ENCODE peak calls at places on chromosome 22, in six cellular contexts. One of them, this sample, is unnamed.
A peak's percentile ranks its signal among the peaks of the same experiment; 100 is the strongest.

GRCh38 chr22:40436460-40437431 is 66.4 kb downstream of the SGSM3 start:
- ATAC-seq in heart right ventricle: peak; percentile 72
- ATAC-seq in CD8-positive, alpha-beta T cell: peak; percentile 78
- ATAC-seq in upper lobe of left lung: peak; percentile 66
- ATAC-seq in foreskin keratinocyte: no peak
- ATAC-seq in A549: peak; percentile 79
- ATAC-seq in this sample: peak; percentile 59

GRCh38 chr22:17831527-17832251 is 57.4 kb upstream of the BID start:
- ATAC-seq in heart right ventricle: no peak
- ATAC-seq in foreskin keratinocyte: no peak
- ATAC-seq in upper lobe of left lung: peak; percentile 45
- ATAC-seq in CD8-positive, alpha-beta T cell: no peak
- ATAC-seq in A549: no peak
- ATAC-seq in this sample: peak; percentile 31

GRCh38 chr22:33875316-33875715 is 45.0 kb downstream of the LARGE1 start:
- ATAC-seq in upper lobe of left lung: no peak
- ATAC-seq in foreskin keratinocyte: no peak
- ATAC-seq in heart right ventricle: peak; percentile 25
- ATAC-seq in A549: no peak
- ATAC-seq in CD8-positive, alpha-beta T cell: no peak
- ATAC-seq in this sample: no peak

GRCh38 chr22:19936513-19936912 is 5.1 kb upstream of the COMT start:
- ATAC-seq in CD8-positive, alpha-beta T cell: no peak
- ATAC-seq in A549: no peak
- ATAC-seq in heart right ventricle: no peak
- ATAC-seq in foreskin keratinocyte: no peak
- ATAC-seq in upper lobe of left lung: no peak
- ATAC-seq in this sample: no peak

GRCh38 chr22:22772396-22772795 is 115.2 kb upstream of the IGLL5 start:
- ATAC-seq in A549: no peak
- ATAC-seq in upper lobe of left lung: no peak
- ATAC-seq in heart right ventricle: no peak
- ATAC-seq in CD8-positive, alpha-beta T cell: no peak
- ATAC-seq in foreskin keratinocyte: no peak
- ATAC-seq in this sample: no peak

GRCh38 chr22:20027966-20028854 is 7.3 kb downstream of the TANGO2 start:
- ATAC-seq in A549: peak; percentile 46
- ATAC-seq in foreskin keratinocyte: no peak
- ATAC-seq in heart right ventricle: no peak
- ATAC-seq in CD8-positive, alpha-beta T cell: no peak
- ATAC-seq in upper lobe of left lung: no peak
- ATAC-seq in this sample: no peak

GRCh38 chr22:17199131-17199731 is 20.0 kb downstream of the ADA2 start:
- ATAC-seq in heart right ventricle: peak; percentile 81
- ATAC-seq in upper lobe of left lung: peak; percentile 73
- ATAC-seq in CD8-positive, alpha-beta T cell: no peak
- ATAC-seq in foreskin keratinocyte: no peak
- ATAC-seq in A549: no peak
- ATAC-seq in this sample: peak; percentile 19

GRCh38 chr22:38881464-38881871 is 9.5 kb upstream of the CBX6 start:
- ATAC-seq in heart right ventricle: peak; percentile 66
- ATAC-seq in foreskin keratinocyte: no peak
- ATAC-seq in A549: no peak
- ATAC-seq in CD8-positive, alpha-beta T cell: no peak
- ATAC-seq in upper lobe of left lung: peak; percentile 65
- ATAC-seq in this sample: peak; percentile 93

GRCh38 chr22:20191000-20191515 is 40.2 kb upstream of the CCDC188 start:
- ATAC-seq in upper lobe of left lung: no peak
- ATAC-seq in foreskin keratinocyte: no peak
- ATAC-seq in heart right ventricle: no peak
- ATAC-seq in CD8-positive, alpha-beta T cell: no peak
- ATAC-seq in A549: no peak
- ATAC-seq in this sample: no peak

GRCh38 chr22:31935961-31936635 is 8.2 kb upstream of the YWHAH start:
- ATAC-seq in A549: no peak
- ATAC-seq in foreskin keratinocyte: no peak
- ATAC-seq in CD8-positive, alpha-beta T cell: no peak
- ATAC-seq in heart right ventricle: no peak
- ATAC-seq in upper lobe of left lung: no peak
- ATAC-seq in this sample: no peak

GRCh38 chr22:49541451-49542230 is 286.0 kb downstream of the BRD1 start:
- ATAC-seq in A549: no peak
- ATAC-seq in foreskin keratinocyte: no peak
- ATAC-seq in upper lobe of left lung: no peak
- ATAC-seq in CD8-positive, alpha-beta T cell: no peak
- ATAC-seq in heart right ventricle: no peak
- ATAC-seq in this sample: no peak

GRCh38 chr22:32237905-32238304 is 17.2 kb downstream of the SLC5A4 start:
- ATAC-seq in foreskin keratinocyte: no peak
- ATAC-seq in heart right ventricle: no peak
- ATAC-seq in upper lobe of left lung: no peak
- ATAC-seq in A549: no peak
- ATAC-seq in CD8-positive, alpha-beta T cell: no peak
- ATAC-seq in this sample: no peak

GRCh38 chr22:37887610-37888378 is 18.3 kb upstream of the MICALL1 start:
- ATAC-seq in CD8-positive, alpha-beta T cell: no peak
- ATAC-seq in foreskin keratinocyte: no peak
- ATAC-seq in A549: peak; percentile 71
- ATAC-seq in upper lobe of left lung: peak; percentile 90
- ATAC-seq in heart right ventricle: peak; percentile 76
- ATAC-seq in this sample: peak; percentile 93

GRCh38 chr22:50696799-50697561 is 24.4 kb downstream of the SHANK3 start:
- ATAC-seq in CD8-positive, alpha-beta T cell: no peak
- ATAC-seq in A549: peak; percentile 78
- ATAC-seq in upper lobe of left lung: peak; percentile 78
- ATAC-seq in heart right ventricle: no peak
- ATAC-seq in foreskin keratinocyte: peak; percentile 27
- ATAC-seq in this sample: peak; percentile 64

GRCh38 chr22:20904008-20904979 is 12.9 kb upstream of the CRKL start:
- ATAC-seq in foreskin keratinocyte: peak; percentile 93
- ATAC-seq in A549: peak; percentile 99
- ATAC-seq in upper lobe of left lung: peak; percentile 94
- ATAC-seq in CD8-positive, alpha-beta T cell: no peak
- ATAC-seq in heart right ventricle: no peak
- ATAC-seq in this sample: peak; percentile 90

GRCh38 chr22:17990167-17990566 is 34.2 kb downstream of the MICAL3 start:
- ATAC-seq in heart right ventricle: no peak
- ATAC-seq in A549: no peak
- ATAC-seq in CD8-positive, alpha-beta T cell: no peak
- ATAC-seq in foreskin keratinocyte: peak; percentile 53
- ATAC-seq in upper lobe of left lung: no peak
- ATAC-seq in this sample: no peak

GRCh38 chr22:26406118-26406517 is 22.9 kb upstream of the ASPHD2 start:
- ATAC-seq in A549: no peak
- ATAC-seq in heart right ventricle: no peak
- ATAC-seq in CD8-positive, alpha-beta T cell: no peak
- ATAC-seq in foreskin keratinocyte: no peak
- ATAC-seq in upper lobe of left lung: no peak
- ATAC-seq in this sample: no peak

GRCh38 chr22:40238425-40239344 is 61.0 kb downstream of the TNRC6B start:
- ATAC-seq in upper lobe of left lung: peak; percentile 74
- ATAC-seq in foreskin keratinocyte: peak; percentile 82
- ATAC-seq in heart right ventricle: peak; percentile 73
- ATAC-seq in CD8-positive, alpha-beta T cell: no peak
- ATAC-seq in A549: peak; percentile 94
- ATAC-seq in this sample: peak; percentile 61

GRCh38 chr22:41482319-41482935 is 13.5 kb downstream of the ACO2 start:
- ATAC-seq in upper lobe of left lung: no peak
- ATAC-seq in foreskin keratinocyte: no peak
- ATAC-seq in CD8-positive, alpha-beta T cell: no peak
- ATAC-seq in heart right ventricle: no peak
- ATAC-seq in A549: no peak
- ATAC-seq in this sample: no peak

GRCh38 chr22:41479671-41480396 is 10.9 kb downstream of the ACO2 start:
- ATAC-seq in upper lobe of left lung: no peak
- ATAC-seq in CD8-positive, alpha-beta T cell: no peak
- ATAC-seq in A549: peak; percentile 13
- ATAC-seq in heart right ventricle: peak; percentile 32
- ATAC-seq in foreskin keratinocyte: no peak
- ATAC-seq in this sample: peak; percentile 76

GRCh38 chr22:41481131-41481830 is 12.4 kb downstream of the ACO2 start:
- ATAC-seq in upper lobe of left lung: peak; percentile 23
- ATAC-seq in heart right ventricle: peak; percentile 66
- ATAC-seq in foreskin keratinocyte: no peak
- ATAC-seq in CD8-positive, alpha-beta T cell: no peak
- ATAC-seq in A549: no peak
- ATAC-seq in this sample: no peak

GRCh38 chr22:41480397-41480735 is 11.4 kb downstream of the ACO2 start:
- ATAC-seq in upper lobe of left lung: no peak
- ATAC-seq in CD8-positive, alpha-beta T cell: no peak
- ATAC-seq in heart right ventricle: peak; percentile 43
- ATAC-seq in A549: no peak
- ATAC-seq in foreskin keratinocyte: no peak
- ATAC-seq in this sample: peak; percentile 54

DNA sequence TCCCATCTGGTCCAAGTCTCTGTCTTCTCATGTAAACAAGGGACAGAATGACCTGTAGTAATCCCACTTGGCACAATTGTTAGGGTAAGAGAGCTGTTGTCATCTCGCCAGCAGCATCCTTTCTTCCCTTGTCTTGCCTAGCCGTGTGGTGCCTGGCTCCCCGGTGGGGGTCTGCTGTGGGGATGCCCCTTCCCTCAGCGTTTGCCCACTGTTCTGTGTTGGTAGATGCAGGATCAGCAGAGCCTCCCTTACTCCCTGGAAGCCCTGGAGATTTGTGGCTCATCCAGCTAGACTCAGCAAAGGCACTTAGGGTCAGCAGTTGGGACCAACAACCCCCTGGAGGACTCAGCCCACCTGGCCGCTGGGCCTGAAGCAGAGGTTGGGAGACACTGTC is 13.0 kb downstream of the ACO2 start:
- ATAC-seq in A549: no peak
- ATAC-seq in heart right ventricle: no peak
- ATAC-seq in CD8-positive, alpha-beta T cell: no peak
- ATAC-seq in upper lobe of left lung: no peak
- ATAC-seq in foreskin keratinocyte: no peak
- ATAC-seq in this sample: no peak
- H3K27ac ChIP-seq in A549: no peak overlapping the region
- H3K27ac ChIP-seq in heart right ventricle: no peak overlapping the region
- H3K27ac ChIP-seq in CD8-positive, alpha-beta T cell: no peak overlapping the region
- H3K27ac ChIP-seq in upper lobe of left lung: peak overlapping the region; percentile 17
- H3K27ac ChIP-seq in foreskin keratinocyte: no peak overlapping the region
- H3K27ac ChIP-seq in this sample: peak overlapping the region; percentile 89

GRCh38 chr22:23801238-23801821 is 14.6 kb downstream of the SMARCB1 start:
- ATAC-seq in heart right ventricle: no peak
- ATAC-seq in CD8-positive, alpha-beta T cell: no peak
- ATAC-seq in foreskin keratinocyte: no peak
- ATAC-seq in upper lobe of left lung: no peak
- ATAC-seq in A549: no peak
- ATAC-seq in this sample: no peak
- H3K4me1 ChIP-seq in heart right ventricle: no peaks in the 10 kb centered on the region
- H3K4me1 ChIP-seq in CD8-positive, alpha-beta T cell: no peaks in the 10 kb centered on the region
- H3K4me1 ChIP-seq in foreskin keratinocyte: no peaks in the 10 kb centered on the region
- H3K4me1 ChIP-seq in upper lobe of left lung: no peaks in the 10 kb centered on the region
- H3K4me1 ChIP-seq in A549: no peaks in the 10 kb centered on the region
- H3K4me1 ChIP-seq in this sample: no peaks in the 10 kb centered on the region

GRCh38 chr22:41826430-41827383 is 6.2 kb upstream of the SREBF2 start:
- ATAC-seq in heart right ventricle: peak; percentile 48
- ATAC-seq in A549: no peak
- ATAC-seq in CD8-positive, alpha-beta T cell: no peak
- ATAC-seq in foreskin keratinocyte: no peak
- ATAC-seq in upper lobe of left lung: no peak
- ATAC-seq in this sample: no peak

GRCh38 chr22:41827671-41828070 is 5.2 kb upstream of the SREBF2 start:
- ATAC-seq in heart right ventricle: no peak
- ATAC-seq in foreskin keratinocyte: no peak
- ATAC-seq in A549: no peak
- ATAC-seq in CD8-positive, alpha-beta T cell: no peak
- ATAC-seq in upper lobe of left lung: no peak
- ATAC-seq in this sample: no peak

GRCh38 chr22:41826001-41826400 is 6.9 kb upstream of the SREBF2 start:
- ATAC-seq in CD8-positive, alpha-beta T cell: no peak
- ATAC-seq in A549: no peak
- ATAC-seq in upper lobe of left lung: no peak
- ATAC-seq in heart right ventricle: peak; percentile 9
- ATAC-seq in foreskin keratinocyte: no peak
- ATAC-seq in this sample: no peak

GRCh38 chr22:41830174-41830573 is 2.7 kb upstream of the SREBF2 start:
- ATAC-seq in heart right ventricle: no peak
- ATAC-seq in foreskin keratinocyte: no peak
- ATAC-seq in A549: no peak
- ATAC-seq in upper lobe of left lung: no peak
- ATAC-seq in CD8-positive, alpha-beta T cell: no peak
- ATAC-seq in this sample: no peak

GRCh38 chr22:41828516-41828915 is 4.4 kb upstream of the SREBF2 start:
- ATAC-seq in A549: no peak
- ATAC-seq in upper lobe of left lung: no peak
- ATAC-seq in foreskin keratinocyte: no peak
- ATAC-seq in CD8-positive, alpha-beta T cell: no peak
- ATAC-seq in heart right ventricle: no peak
- ATAC-seq in this sample: no peak
- H3K27ac ChIP-seq in A549: no peak overlapping the region
- H3K27ac ChIP-seq in upper lobe of left lung: no peak overlapping the region
- H3K27ac ChIP-seq in foreskin keratinocyte: no peak overlapping the region
- H3K27ac ChIP-seq in CD8-positive, alpha-beta T cell: no peak overlapping the region
- H3K27ac ChIP-seq in heart right ventricle: no peak overlapping the region
- H3K27ac ChIP-seq in this sample: no peak overlapping the region

GRCh38 chr22:29310863-29311339 is 4.5 kb downstream of the GAS2L1 start:
- ATAC-seq in foreskin keratinocyte: peak; percentile 71
- ATAC-seq in CD8-positive, alpha-beta T cell: no peak
- ATAC-seq in A549: peak; percentile 57
- ATAC-seq in upper lobe of left lung: peak; percentile 87
- ATAC-seq in heart right ventricle: peak; percentile 83
- ATAC-seq in this sample: peak; percentile 85

GRCh38 chr22:29311468-29312217 is 3.9 kb downstream of the RASL10A start:
- ATAC-seq in CD8-positive, alpha-beta T cell: no peak
- ATAC-seq in foreskin keratinocyte: no peak
- ATAC-seq in upper lobe of left lung: peak; percentile 0
- ATAC-seq in heart right ventricle: no peak
- ATAC-seq in A549: no peak
- ATAC-seq in this sample: peak; percentile 0

GRCh38 chr22:29313126-29314071 is 2.1 kb downstream of the RASL10A start:
- ATAC-seq in heart right ventricle: no peak
- ATAC-seq in foreskin keratinocyte: peak; percentile 9
- ATAC-seq in CD8-positive, alpha-beta T cell: peak; percentile 35
- ATAC-seq in upper lobe of left lung: peak; percentile 15
- ATAC-seq in A549: no peak
- ATAC-seq in this sample: no peak

GRCh38 chr22:29314074-29314473 is 1.4 kb downstream of the RASL10A start:
- ATAC-seq in A549: no peak
- ATAC-seq in upper lobe of left lung: no peak
- ATAC-seq in foreskin keratinocyte: no peak
- ATAC-seq in heart right ventricle: no peak
- ATAC-seq in CD8-positive, alpha-beta T cell: no peak
- ATAC-seq in this sample: no peak

GRCh38 chr22:29312218-29313125 is 3.0 kb downstream of the RASL10A start:
- ATAC-seq in foreskin keratinocyte: no peak
- ATAC-seq in upper lobe of left lung: no peak
- ATAC-seq in A549: no peak
- ATAC-seq in heart right ventricle: no peak
- ATAC-seq in CD8-positive, alpha-beta T cell: no peak
- ATAC-seq in this sample: no peak
- H3K4me1 ChIP-seq in foreskin keratinocyte: peaks cover 13% of the 10 kb centered on the region
- H3K4me1 ChIP-seq in upper lobe of left lung: peaks cover 73% of the 10 kb centered on the region
- H3K4me1 ChIP-seq in A549: peaks cover 46% of the 10 kb centered on the region
- H3K4me1 ChIP-seq in heart right ventricle: peaks cover 82% of the 10 kb centered on the region
- H3K4me1 ChIP-seq in CD8-positive, alpha-beta T cell: peaks cover 17% of the 10 kb centered on the region
- H3K4me1 ChIP-seq in this sample: peaks cover 68% of the 10 kb centered on the region